ENCODE peak calls at places on chromosomes 3 and 15, in eight cellular contexts. One of them, this sample, is unnamed.

GRCh38 chr3:46853441-46854410 is 9.5 kb downstream of the MYL3 start:
- DNase-seq in heart left ventricle: peak; percentile 11
- DNase-seq in natural killer cell: no peak
- DNase-seq in SW480: no peak
- DNase-seq in NCI-H1417 treated with DMSO at 0.1 percent for 48 hours: no peak
- DNase-seq in MG63: no peak
- DNase-seq in effector memory CD8-positive, alpha-beta T cell: no peak
- DNase-seq in T-helper 9 cell: no peak
- DNase-seq in this sample: no peak

GRCh38 chr15:88454867-88455810 is 12.0 kb downstream of the MRPL46 start:
- DNase-seq in heart left ventricle: peak; percentile 32
- DNase-seq in natural killer cell: no peak
- DNase-seq in SW480: peak; percentile 62
- DNase-seq in NCI-H1417 treated with DMSO at 0.1 percent for 48 hours: peak; percentile 2
- DNase-seq in MG63: peak; percentile 64
- DNase-seq in effector memory CD8-positive, alpha-beta T cell: peak; percentile 22
- DNase-seq in T-helper 9 cell: no peak
- DNase-seq in this sample: peak; percentile 79

GRCh38 chr15:69304176-69304533 is 5.4 kb downstream of the PAQR5 start:
- DNase-seq in heart left ventricle: no peak
- DNase-seq in natural killer cell: no peak
- DNase-seq in SW480: peak; percentile 28
- DNase-seq in NCI-H1417 treated with DMSO at 0.1 percent for 48 hours: no peak
- DNase-seq in MG63: peak; percentile 83
- DNase-seq in effector memory CD8-positive, alpha-beta T cell: no peak
- DNase-seq in T-helper 9 cell: no peak
- DNase-seq in this sample: no peak

GRCh38 chr3:38111201-38111600 is 25.7 kb downstream of the ACAA1 start:
- DNase-seq in heart left ventricle: no peak
- DNase-seq in natural killer cell: no peak
- DNase-seq in SW480: no peak
- DNase-seq in NCI-H1417 treated with DMSO at 0.1 percent for 48 hours: no peak
- DNase-seq in MG63: no peak
- DNase-seq in effector memory CD8-positive, alpha-beta T cell: no peak
- DNase-seq in T-helper 9 cell: no peak
- DNase-seq in this sample: no peak

GRCh38 chr3:67646586-67647234 is 7.7 kb downstream of the SUCLG2 start:
- DNase-seq in heart left ventricle: no peak
- DNase-seq in natural killer cell: no peak
- DNase-seq in SW480: no peak
- DNase-seq in NCI-H1417 treated with DMSO at 0.1 percent for 48 hours: no peak
- DNase-seq in MG63: peak; percentile 33
- DNase-seq in effector memory CD8-positive, alpha-beta T cell: no peak
- DNase-seq in T-helper 9 cell: no peak
- DNase-seq in this sample: no peak

GRCh38 chr15:70713547-70714414 is 49.6 kb downstream of the UACA start:
- DNase-seq in heart left ventricle: no peak
- DNase-seq in natural killer cell: no peak
- DNase-seq in SW480: no peak
- DNase-seq in NCI-H1417 treated with DMSO at 0.1 percent for 48 hours: no peak
- DNase-seq in MG63: no peak
- DNase-seq in effector memory CD8-positive, alpha-beta T cell: no peak
- DNase-seq in T-helper 9 cell: no peak
- DNase-seq in this sample: peak; percentile 81

GRCh38 chr3:177596248-177596821 is 399.1 kb upstream of the TBL1XR1 start:
- DNase-seq in heart left ventricle: no peak
- DNase-seq in natural killer cell: no peak
- DNase-seq in SW480: no peak
- DNase-seq in NCI-H1417 treated with DMSO at 0.1 percent for 48 hours: no peak
- DNase-seq in MG63: peak; percentile 76
- DNase-seq in effector memory CD8-positive, alpha-beta T cell: no peak
- DNase-seq in T-helper 9 cell: no peak
- DNase-seq in this sample: no peak

GRCh38 chr15:67806539-67806935 is 18.8 kb upstream of the SKOR1 start:
- DNase-seq in heart left ventricle: no peak
- DNase-seq in natural killer cell: no peak
- DNase-seq in SW480: no peak
- DNase-seq in NCI-H1417 treated with DMSO at 0.1 percent for 48 hours: no peak
- DNase-seq in MG63: no peak
- DNase-seq in effector memory CD8-positive, alpha-beta T cell: no peak
- DNase-seq in T-helper 9 cell: no peak
- DNase-seq in this sample: no peak

GRCh38 chr3:39183231-39184080 is 8.9 kb downstream of the XIRP1 start:
- DNase-seq in heart left ventricle: no peak
- DNase-seq in natural killer cell: no peak
- DNase-seq in SW480: no peak
- DNase-seq in NCI-H1417 treated with DMSO at 0.1 percent for 48 hours: no peak
- DNase-seq in MG63: no peak
- DNase-seq in effector memory CD8-positive, alpha-beta T cell: no peak
- DNase-seq in T-helper 9 cell: no peak
- DNase-seq in this sample: no peak

GRCh38 chr3:51434110-51434509 is 43.0 kb downstream of the RBM15B start:
- DNase-seq in heart left ventricle: no peak
- DNase-seq in natural killer cell: no peak
- DNase-seq in SW480: no peak
- DNase-seq in NCI-H1417 treated with DMSO at 0.1 percent for 48 hours: no peak
- DNase-seq in MG63: no peak
- DNase-seq in effector memory CD8-positive, alpha-beta T cell: no peak
- DNase-seq in T-helper 9 cell: no peak
- DNase-seq in this sample: no peak

GRCh38 chr15:37933685-37934084 is 755 bp upstream of the TMCO5A start:
- DNase-seq in heart left ventricle: no peak
- DNase-seq in natural killer cell: no peak
- DNase-seq in SW480: no peak
- DNase-seq in NCI-H1417 treated with DMSO at 0.1 percent for 48 hours: no peak
- DNase-seq in MG63: no peak
- DNase-seq in effector memory CD8-positive, alpha-beta T cell: no peak
- DNase-seq in T-helper 9 cell: no peak
- DNase-seq in this sample: no peak

GRCh38 chr3:143552851-143553250 is 295.4 kb downstream of the SLC9A9 start:
- DNase-seq in heart left ventricle: no peak
- DNase-seq in natural killer cell: no peak
- DNase-seq in SW480: no peak
- DNase-seq in NCI-H1417 treated with DMSO at 0.1 percent for 48 hours: no peak
- DNase-seq in MG63: no peak
- DNase-seq in effector memory CD8-positive, alpha-beta T cell: no peak
- DNase-seq in T-helper 9 cell: no peak
- DNase-seq in this sample: no peak